ENCODE peak calls at places on chromosomes 13 and 19, in five cellular contexts. X is IMR-90; M is activated naive CD4-positive, alpha-beta T cell treated with Interleukin-2 at 50 U/mL for 16 hours; B is T-helper 1 cell; K is endodermal cell. R is an unnamed sample.

GRCh38 chr19:6728346-6728745 is 7.9 kb upstream of the C3 start:
- DNase-seq in X (no peak), M (no peak), B (no peak), K (peak), R (no peak)

GRCh38 chr13:30529085-30529815 is 63.5 kb upstream of the HMGB1 start:
- DNase-seq in X (peak), M (no peak), B (no peak), K (no peak), R (no peak)

GRCh38 chr13:110137677-110138008 is 169.3 kb downstream of the COL4A1 start:
- DNase-seq in X (no peak), M (peak), B (no peak), K (no peak), R (no peak)

GRCh38 chr13:94329754-94330551 is 149.5 kb downstream of the DCT start:
- DNase-seq in X (peak), M (no peak), B (no peak), K (no peak), R (no peak)

GRCh38 chr13:50387124-50387581 is 371.9 kb downstream of the KCNRG start:
- DNase-seq in X (peak), M (peak), B (no peak), K (peak), R (peak)

GRCh38 chr19:45508681-45508930 is 1.3 kb downstream of the VASP start:
- DNase-seq in X (no peak), M (no peak), B (no peak), K (no peak), R (no peak)

GRCh38 chr13:41709511-41709910 is 251.4 kb downstream of the VWA8 start:
- DNase-seq in X (peak), M (no peak), B (no peak), K (no peak), R (no peak)

GRCh38 chr19:35248310-35249145 is at the start of gene LSR:
- DNase-seq in X (no peak), M (peak), B (peak), K (peak), R (peak)

GRCh38 chr13:36026556-36026955 is 104.6 kb downstream of the DCLK1 start:
- DNase-seq in X (no peak), M (no peak), B (no peak), K (no peak), R (no peak)

GRCh38 chr19:42657551-42657950 is 62.8 kb upstream of the CEACAM8 start:
- DNase-seq in X (peak), M (no peak), B (no peak), K (no peak), R (no peak)

GRCh38 chr13:103255587-103256301 is 189.5 kb upstream of the SLC10A2 start:
- DNase-seq in X (no peak), M (no peak), B (no peak), K (no peak), R (no peak)

GRCh38 chr13:106117035-106117434 is 418.4 kb downstream of the EFNB2 start:
- DNase-seq in X (peak), M (no peak), B (no peak), K (no peak), R (no peak)

GRCh38 chr13:35469781-35470380 is 6.6 kb downstream of the MAB21L1 start:
- DNase-seq in X (no peak), M (no peak), B (no peak), K (no peak), R (no peak)

GRCh38 chr13:52371736-52372247 is 34.2 kb downstream of the THSD1 start:
- DNase-seq in X (peak), M (no peak), B (no peak), K (peak), R (no peak)

GRCh38 chr13:65966991-65967451 is 1263.1 kb downstream of the PCDH9 start:
- DNase-seq in X (peak), M (no peak), B (no peak), K (peak), R (no peak)

GRCh38 chr13:31756346-31756745 is 17.0 kb downstream of the RXFP2 start:
- DNase-seq in X (peak), M (no peak), B (no peak), K (no peak), R (no peak)

GRCh38 chr13:44364601-44365000 is 9.0 kb upstream of the SERP2 start:
- DNase-seq in X (peak), M (no peak), B (no peak), K (peak), R (no peak)

GRCh38 chr13:113458218-113459065 is 5.2 kb upstream of the ADPRHL1 start:
- DNase-seq in X (peak), M (no peak), B (no peak), K (peak), R (no peak)

GRCh38 chr13:100644328-100644727 is 30.3 kb downstream of the TMTC4 start:
- DNase-seq in X (peak), M (no peak), B (no peak), K (no peak), R (no peak)

GRCh38 chr19:30068528-30069395 is 126.7 kb downstream of the URI1 start:
- DNase-seq in X (no peak), M (no peak), B (no peak), K (peak), R (no peak)

GRCh38 chr13:111589321-111589720 is 268.9 kb downstream of the TEX29 start:
- DNase-seq in X (no peak), M (no peak), B (no peak), K (no peak), R (no peak)

GRCh38 chr13:32153056-32153455 is 121.5 kb downstream of the FRY start:
- DNase-seq in X (peak), M (no peak), B (no peak), K (no peak), R (no peak)

GRCh38 chr13:97391201-97391600 is 42.8 kb upstream of the RAP2A start:
- DNase-seq in X (peak), M (no peak), B (no peak), K (no peak), R (no peak)

GRCh38 chr13:50209646-50210045 is 194.4 kb downstream of the KCNRG start:
- DNase-seq in X (no peak), M (no peak), B (no peak), K (no peak), R (no peak)